ENCODE peak calls at places on chromosome 1, in four cellular contexts. G is IMR-90, N is dorsolateral prefrontal cortex, D is adrenal gland. L is an unnamed sample.

GRCh38 chr1:18907914-18908845 is 5.8 kb upstream of the ALDH4A1 start:
- DNase-seq in G (no peak), N (no peak), D (peak; percentile 78), L (no peak)

GRCh38 chr1:186541003-186541402 is 80.1 kb upstream of the PDC start:
- DNase-seq in G (no peak), N (no peak), D (no peak), L (no peak)

GRCh38 chr1:30779294-30780071 is 21.9 kb upstream of the LAPTM5 start:
- DNase-seq in G (peak; percentile 48), N (peak; percentile 93), D (peak; percentile 95), L (peak; percentile 96)

GRCh38 chr1:236716160-236716559 is 29.9 kb downstream of the ACTN2 start:
- DNase-seq in G (no peak), N (peak; percentile 65), D (no peak), L (no peak)

GRCh38 chr1:77313491-77313890 is 31.7 kb downstream of the AK5 start:
- DNase-seq in G (peak; percentile 15), N (no peak), D (peak; percentile 54), L (no peak)

GRCh38 chr1:201466492-201466891 is 2.5 kb downstream of the PHLDA3 start:
- DNase-seq in G (no peak), N (no peak), D (no peak), L (no peak)

GRCh38 chr1:59136541-59137335 is 160.2 kb upstream of the FGGY start:
- DNase-seq in G (no peak), N (no peak), D (no peak), L (no peak)

GRCh38 chr1:112060266-112060665 is 70.8 kb upstream of the KCND3 start:
- DNase-seq in G (no peak), N (no peak), D (no peak), L (no peak)

GRCh38 chr1:206802401-206802800 is 30.1 kb upstream of the IL10 start:
- DNase-seq in G (no peak), N (no peak), D (no peak), L (no peak)

GRCh38 chr1:231264642-231265041 is 23.6 kb downstream of the GNPAT start:
- DNase-seq in G (no peak), N (no peak), D (no peak), L (no peak)

GRCh38 chr1:175363046-175363445 is 170.5 kb upstream of the KIAA0040 start:
- DNase-seq in G (no peak), N (no peak), D (no peak), L (no peak)

DNA sequence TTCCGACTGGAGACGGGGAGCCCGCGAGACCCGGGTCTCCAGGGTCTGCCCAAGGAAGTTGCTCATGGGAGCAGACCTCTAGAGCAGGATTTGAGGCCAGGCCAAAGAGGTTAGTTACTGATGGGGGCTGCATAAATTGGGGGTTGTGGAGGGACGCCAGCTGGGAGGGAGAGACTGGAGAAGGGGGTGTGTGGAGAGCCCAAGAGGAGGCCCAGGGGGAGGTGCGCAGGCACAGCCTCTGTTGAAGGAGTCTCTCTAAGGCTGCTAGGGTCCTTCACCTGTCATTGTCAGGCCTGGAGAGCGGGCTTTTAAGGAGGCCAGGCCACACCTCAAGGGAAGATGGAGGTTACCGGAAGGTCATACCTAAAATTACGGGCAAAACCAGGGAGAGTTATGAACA is 363 bp downstream of the PLA2G5 start:
- DNase-seq in G (no peak), N (no peak), D (no peak), L (no peak)
- H3K27me3 ChIP-seq in G (no peaks in the 10 kb centered on the region), N (no peaks in the 10 kb centered on the region), D (no peaks in the 10 kb centered on the region), L (no peaks in the 10 kb centered on the region)

DNA sequence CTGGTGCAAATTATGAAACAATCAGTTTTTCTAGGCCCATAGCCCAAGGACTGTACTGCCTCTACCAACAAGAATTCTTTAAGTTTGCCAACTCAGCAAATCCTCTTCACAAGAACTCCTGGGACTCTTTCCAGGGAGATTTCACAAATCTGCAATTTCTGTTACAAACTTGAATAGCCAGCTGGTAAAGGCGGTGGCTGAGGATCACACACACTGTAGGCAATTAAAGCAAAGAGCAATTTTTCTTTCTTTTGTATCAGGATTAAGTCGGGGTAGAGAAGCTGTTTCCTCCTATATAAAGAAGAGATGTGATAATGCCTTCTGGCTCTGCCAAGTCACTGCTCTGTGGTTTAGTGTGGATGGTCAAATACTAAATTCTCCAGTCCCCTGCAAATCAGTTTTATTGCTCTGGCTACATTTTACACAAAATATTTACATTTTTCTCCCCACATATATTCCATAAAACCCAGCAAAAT is 1.7 kb downstream of the ALDH9A1 start:
- DNase-seq in G (peak; percentile 89), N (no peak), D (peak; percentile 68), L (no peak)
- H3K4me3 ChIP-seq in G (no peak overlapping the region), N (peak overlapping the region; percentile 98), D (no peak overlapping the region), L (no peak overlapping the region)

GRCh38 chr1:99527078-99527477 is 118.8 kb upstream of the PALMD start:
- DNase-seq in G (peak; percentile 20), N (no peak), D (no peak), L (no peak)
- TF ChIP-seq CTCF in G (peak; percentile 43), N (peak; percentile 57), D (peak; percentile 32), L (no peak)

GRCh38 chr1:208418667-208419066 is 174.5 kb upstream of the PLXNA2 start:
- DNase-seq in G (no peak), N (no peak), D (no peak), L (no peak)
- H3K27me3 ChIP-seq in G (no peaks in the 10 kb centered on the region), N (no peaks in the 10 kb centered on the region), D (no peaks in the 10 kb centered on the region), L (no peaks in the 10 kb centered on the region)

L was measured in tibial nerve.